ENCODE peak calls at places on chromosomes 3 and 15, in eight cellular contexts. U, A, B, W, S, X, P and R are unnamed samples.

GRCh38 chr3:36891651-36892268 is 53.1 kb downstream of the TRANK1 start:
- DNase-seq in U (no peak), S (no peak), B (no peak), P (no peak), X (no peak), A (no peak), W (no peak), R (peak; percentile 72)

GRCh38 chr3:27686642-27687041 is 35.5 kb downstream of the EOMES start:
- DNase-seq in X (no peak), P (no peak), A (no peak), W (no peak), B (peak; percentile 79), S (peak; percentile 73), U (no peak), R (no peak)

GRCh38 chr3:190326930-190327329 is 4.7 kb upstream of the CLDN1 start:
- DNase-seq in W (no peak), U (no peak), B (peak; percentile 52), S (peak; percentile 65), A (no peak), P (no peak), X (no peak), R (no peak)

GRCh38 chr3:13073042-13073906 is at the start of gene IQSEC1:
- DNase-seq in S (no peak), P (no peak), A (peak; percentile 65), W (peak; percentile 61), B (no peak), U (peak; percentile 54), X (peak; percentile 86), R (peak; percentile 40)

GRCh38 chr3:8768364-8769087 is 887 bp downstream of the OXTR start:
- DNase-seq in W (no peak), X (peak; percentile 9), B (no peak), P (no peak), A (no peak), S (no peak), U (no peak), R (no peak)

GRCh38 chr3:5194801-5195509 is 7.4 kb downstream of the EDEM1 start:
- DNase-seq in X (peak; percentile 87), A (no peak), W (peak; percentile 63), S (peak; percentile 59), U (no peak), P (no peak), B (no peak), R (no peak)

GRCh38 chr3:142958707-142959106 is 4.8 kb downstream of the PAQR9 start:
- DNase-seq in W (no peak), U (no peak), A (no peak), B (no peak), S (no peak), X (no peak), P (peak; percentile 12), R (no peak)

GRCh38 chr15:63040954-63041353 is 1.6 kb upstream of the TPM1 start:
- DNase-seq in S (no peak), P (no peak), W (no peak), U (no peak), B (no peak), A (no peak), X (no peak), R (no peak)

GRCh38 chr15:78192826-78193594 is 41.4 kb downstream of the ACSBG1 start:
- DNase-seq in W (no peak), P (no peak), S (no peak), A (no peak), X (no peak), U (no peak), B (no peak), R (no peak)

GRCh38 chr3:72010044-72010443 is 225.1 kb upstream of the PROK2 start:
- DNase-seq in S (no peak), P (no peak), U (no peak), X (peak; percentile 33), A (no peak), B (no peak), W (no peak), R (no peak)

GRCh38 chr3:78140866-78141658 is 1101.2 kb downstream of the ROBO2 start:
- DNase-seq in U (no peak), X (no peak), S (peak; percentile 5), W (no peak), B (no peak), A (no peak), P (no peak), R (no peak)

GRCh38 chr3:33858131-33858530 is 59.7 kb downstream of the PDCD6IP start:
- DNase-seq in P (no peak), S (no peak), W (no peak), U (no peak), A (no peak), X (no peak), B (no peak), R (no peak)

GRCh38 chr3:39126532-39127071 is 19.1 kb downstream of the TTC21A start:
- DNase-seq in U (no peak), A (peak; percentile 52), B (no peak), X (peak; percentile 31), P (no peak), W (no peak), S (peak; percentile 45), R (peak; percentile 67)

GRCh38 chr3:16060358-16060852 is 114.1 kb upstream of the GALNT15 start:
- DNase-seq in S (peak; percentile 100), P (peak; percentile 99), W (no peak), B (peak; percentile 94), X (no peak), A (no peak), U (no peak), R (no peak)

GRCh38 chr3:186107148-186108105 is 1.5 kb downstream of the ETV5 start:
- DNase-seq in B (no peak), A (peak; percentile 70), W (no peak), S (peak; percentile 60), P (no peak), U (peak; percentile 12), X (peak; percentile 42), R (peak; percentile 58)

GRCh38 chr3:49421890-49422378 is 339 bp downstream of the AMT start:
- DNase-seq in A (no peak), U (no peak), B (no peak), S (no peak), P (no peak), X (no peak), W (no peak), R (no peak)

GRCh38 chr3:57805674-57806073 is 49.6 kb downstream of the SLMAP start:
- DNase-seq in X (no peak), S (peak; percentile 16), B (peak; percentile 5), U (no peak), A (no peak), W (peak; percentile 16), P (peak; percentile 48), R (no peak)

GRCh38 chr15:69997701-69998273 is 99.9 kb downstream of the TLE3 start:
- DNase-seq in X (no peak), B (no peak), W (no peak), A (peak; percentile 81), S (no peak), U (no peak), P (peak; percentile 9), R (peak; percentile 51)

GRCh38 chr3:180274536-180274935 is 237.8 kb upstream of the PEX5L start:
- DNase-seq in P (no peak), U (no peak), A (no peak), X (no peak), S (no peak), B (no peak), W (no peak), R (no peak)

GRCh38 chr15:64687167-64688085 is 88.0 kb downstream of the RBPMS2 start:
- DNase-seq in X (no peak), S (no peak), A (no peak), W (no peak), U (no peak), P (no peak), B (no peak), R (no peak)

GRCh38 chr3:39146083-39146501 is 7.3 kb downstream of the CSRNP1 start:
- DNase-seq in A (peak; percentile 78), P (no peak), X (no peak), W (no peak), B (no peak), U (no peak), S (peak; percentile 27), R (no peak)